ENCODE peak calls at places on chromosomes 2 and 18, in four cellular contexts. D is cardiac muscle cell, O is brain microvascular endothelial cell, M is A549. C is an unnamed sample.

GRCh38 chr2:212539145-212539880 is 711 bp upstream of the ERBB4 start:
- DNase-seq in M (no peak), D (no peak), O (no peak), C (peak; percentile 74)

GRCh38 chr18:9696701-9697100 is 11.4 kb upstream of the RAB31 start:
- DNase-seq in M (no peak), O (no peak), D (no peak), C (no peak)

GRCh38 chr2:170332676-170333402 is 154.9 kb downstream of the MYO3B start:
- DNase-seq in O (no peak), D (no peak), M (no peak), C (peak; percentile 59)

GRCh38 chr2:190413421-190413820 is 5.3 kb downstream of the MFSD6 start:
- DNase-seq in D (no peak), M (no peak), O (no peak), C (no peak)

GRCh38 chr2:237602409-237602808 is 11.9 kb upstream of the RAB17 start:
- DNase-seq in M (no peak), D (no peak), O (no peak), C (no peak)

GRCh38 chr2:121596221-121597080 is 52.8 kb downstream of the CLASP1 start:
- DNase-seq in D (peak; percentile 71), O (peak; percentile 43), M (peak; percentile 18), C (peak; percentile 75)

GRCh38 chr2:240579071-240579762 is 7.3 kb upstream of the CAPN10 start:
- DNase-seq in M (no peak), O (no peak), D (no peak), C (no peak)

GRCh38 chr18:22211660-22212059 is 42.3 kb downstream of the GATA6 start:
- DNase-seq in D (peak; percentile 68), M (no peak), O (no peak), C (no peak)

GRCh38 chr2:36403675-36404230 is 48.2 kb downstream of the CRIM1 start:
- DNase-seq in M (peak; percentile 69), D (no peak), O (peak; percentile 91), C (peak; percentile 16)

GRCh38 chr2:176589956-176590509 is 320.8 kb downstream of the MTX2 start:
- DNase-seq in D (peak; percentile 79), M (no peak), O (peak; percentile 4), C (no peak)

GRCh38 chr2:3601561-3602271 is 6.8 kb downstream of the COLEC11 start:
- DNase-seq in D (no peak), M (no peak), O (no peak), C (no peak)

GRCh38 chr2:67566292-67566691 is 169.2 kb downstream of the ETAA1 start:
- DNase-seq in M (no peak), D (no peak), O (no peak), C (no peak)

GRCh38 chr2:105610444-105611327 is 134.0 kb upstream of the NCK2 start:
- DNase-seq in M (no peak), O (peak; percentile 3), D (peak; percentile 65), C (no peak)

GRCh38 chr2:161128885-161129284 is 31.3 kb upstream of the TANK start:
- DNase-seq in O (no peak), M (no peak), D (no peak), C (no peak)

GRCh38 chr2:105808418-105809098 is 63.8 kb downstream of the NCK2 start:
- DNase-seq in M (no peak), D (no peak), O (no peak), C (no peak)

GRCh38 chr2:51888120-51888519 is 856.2 kb upstream of the NRXN1 start:
- DNase-seq in M (no peak), D (no peak), O (no peak), C (no peak)

GRCh38 chr18:3716116-3716660 is 266.2 kb downstream of the TGIF1 start:
- DNase-seq in D (no peak), M (no peak), O (no peak), C (no peak)

GRCh38 chr18:77056399-77057015 is 76.1 kb downstream of the MBP start:
- DNase-seq in M (no peak), D (peak; percentile 89), O (no peak), C (no peak)

GRCh38 chr2:172181840-172182239 is 79.1 kb upstream of the DLX2 start:
- DNase-seq in D (peak; percentile 22), O (no peak), M (no peak), C (no peak)

GRCh38 chr18:77067315-77068061 is 65.1 kb downstream of the MBP start:
- DNase-seq in M (peak; percentile 55), O (peak; percentile 97), D (peak; percentile 92), C (no peak)

GRCh38 chr18:44599409-44599808 is 81.3 kb upstream of the SETBP1 start:
- DNase-seq in D (peak; percentile 55), M (no peak), O (peak; percentile 55), C (no peak)

GRCh38 chr2:144459937-144460336 is 60.0 kb downstream of the ZEB2 start:
- DNase-seq in O (peak; percentile 95), M (no peak), D (peak; percentile 87), C (peak; percentile 29)

GRCh38 chr18:54829856-54830255 is 1.6 kb downstream of the RAB27B start:
- DNase-seq in D (no peak), O (no peak), M (no peak), C (no peak)

GRCh38 chr2:6806605-6807004 is 59.1 kb downstream of the CMPK2 start:
- DNase-seq in M (no peak), D (no peak), O (no peak), C (no peak)

GRCh38 chr2:1811258-1811970 is 67.1 kb upstream of the PXDN start:
- DNase-seq in D (no peak), M (no peak), O (no peak), C (no peak)

GRCh38 chr2:173991857-173992588 is 26.9 kb upstream of the SP3 start:
- DNase-seq in O (peak; percentile 40), D (peak; percentile 62), M (no peak), C (no peak)

GRCh38 chr2:218644721-218645120 is 14.7 kb downstream of the ZNF142 start:
- DNase-seq in D (no peak), O (no peak), M (no peak), C (no peak)

GRCh38 chr2:3130889-3131635 is 246.6 kb downstream of the EIPR1 start:
- DNase-seq in M (no peak), O (no peak), D (no peak), C (peak; percentile 52)

GRCh38 chr2:223860809-223861738 is 23.7 kb upstream of the AP1S3 start:
- DNase-seq in O (peak; percentile 74), M (peak; percentile 85), D (peak; percentile 92), C (no peak)

GRCh38 chr2:151097118-151097517 is 164.5 kb downstream of the RBM43 start:
- DNase-seq in M (no peak), D (no peak), O (no peak), C (peak; percentile 79)

GRCh38 chr18:36821681-36822080 is 7.1 kb downstream of the TPGS2 start:
- DNase-seq in M (no peak), D (no peak), O (no peak), C (no peak)

GRCh38 chr2:226207671-226208070 is 591.9 kb downstream of the IRS1 start:
- DNase-seq in D (no peak), M (no peak), O (no peak), C (no peak)

GRCh38 chr2:226208726-226209125 is 590.9 kb downstream of the IRS1 start:
- DNase-seq in D (peak; percentile 66), M (no peak), O (no peak), C (no peak)

GRCh38 chr2:226215902-226216503 is 583.6 kb downstream of the IRS1 start:
- DNase-seq in D (peak; percentile 73), O (peak; percentile 48), M (no peak), C (peak; percentile 72)

GRCh38 chr2:226213717-226214116 is 585.9 kb downstream of the IRS1 start:
- DNase-seq in M (no peak), O (peak; percentile 56), D (peak; percentile 68), C (no peak)

DNA sequence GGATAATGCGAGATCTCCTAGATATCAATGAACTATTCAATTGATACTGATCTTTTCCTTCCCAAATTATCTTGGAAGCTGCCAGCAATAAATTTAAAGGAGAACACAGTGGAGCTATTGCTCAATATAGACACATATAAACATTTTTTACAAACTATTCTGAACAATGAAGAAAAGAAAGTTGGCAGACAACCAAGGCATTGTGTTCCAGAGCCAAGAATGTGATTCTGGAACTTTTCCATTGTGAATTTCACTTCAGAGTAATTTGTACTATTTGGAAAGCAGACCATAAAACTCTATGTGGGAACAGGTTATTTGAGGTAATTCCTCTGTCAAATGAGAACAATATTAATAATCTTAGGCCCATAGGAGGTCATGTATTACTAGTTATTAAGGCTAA is 588.2 kb downstream of the IRS1 start:
- DNase-seq in M (no peak), O (peak; percentile 72), D (peak; percentile 95), C (no peak)
- H3K27ac ChIP-seq in M (peak overlapping the region; percentile 29), O (peak overlapping the region; percentile 36), D (no peak overlapping the region), C (no peak overlapping the region)

DNA sequence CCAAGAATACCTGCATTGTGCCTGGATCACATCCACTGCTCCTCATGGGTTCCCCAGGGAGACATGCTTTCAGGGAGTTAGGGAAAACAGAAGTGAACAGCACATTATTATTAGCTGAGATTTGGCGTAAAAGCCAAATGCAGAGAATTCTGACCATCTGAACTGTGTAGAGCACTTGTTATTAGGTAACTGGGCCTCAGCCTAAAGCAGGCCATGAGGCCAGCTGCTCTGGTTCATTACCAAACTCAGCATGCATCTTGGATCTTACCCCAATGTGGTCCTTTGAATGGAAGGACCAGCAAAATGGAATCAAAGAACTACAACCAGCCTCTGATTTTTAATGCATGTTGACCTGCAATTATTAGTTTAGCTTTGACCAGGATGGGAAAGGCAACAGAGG is 322.3 kb downstream of the KCNS3 start:
- DNase-seq in M (no peak), D (no peak), O (no peak), C (no peak)
- H3K4me3 ChIP-seq in M (no peak overlapping the region), D (no peak overlapping the region), O (no peak overlapping the region), C (no peak overlapping the region)

GRCh38 chr2:217186152-217186551 is 326.3 kb upstream of the TNP1 start:
- DNase-seq in O (no peak), D (no peak), M (no peak), C (no peak)

GRCh38 chr2:217184242-217184641 is 324.4 kb upstream of the TNP1 start:
- DNase-seq in O (no peak), D (no peak), M (no peak), C (no peak)

GRCh38 chr2:217185265-217185995 is 325.6 kb upstream of the TNP1 start:
- DNase-seq in O (no peak), M (no peak), D (no peak), C (no peak)

GRCh38 chr2:217182996-217183395 is 323.1 kb upstream of the TNP1 start:
- DNase-seq in M (no peak), D (no peak), O (no peak), C (peak; percentile 49)

GRCh38 chr2:217183471-217183870 is 323.6 kb upstream of the TNP1 start:
- DNase-seq in M (no peak), O (no peak), D (no peak), C (no peak)
- H3K27ac ChIP-seq in M (no peak overlapping the region), O (no peak overlapping the region), D (no peak overlapping the region), C (no peak overlapping the region)

GRCh38 chr2:143433158-143433557 is 303.9 kb downstream of the ARHGAP15 start:
- DNase-seq in O (no peak), D (peak; percentile 37), M (no peak), C (no peak)

GRCh38 chr2:143433840-143434239 is 304.6 kb downstream of the ARHGAP15 start:
- DNase-seq in D (no peak), M (no peak), O (no peak), C (no peak)

GRCh38 chr2:143434445-143434844 is 305.2 kb downstream of the ARHGAP15 start:
- DNase-seq in D (no peak), M (no peak), O (no peak), C (no peak)

GRCh38 chr2:143431316-143431715 is 302.1 kb downstream of the ARHGAP15 start:
- DNase-seq in D (no peak), M (no peak), O (no peak), C (no peak)

GRCh38 chr2:143435112-143435511 is 305.9 kb downstream of the ARHGAP15 start:
- DNase-seq in O (peak; percentile 25), M (no peak), D (peak; percentile 31), C (no peak)
- H3K4me3 ChIP-seq in O (no peak overlapping the region), M (no peak overlapping the region), D (no peak overlapping the region), C (no peak overlapping the region)

C was measured in SJCRH30.